ENCODE peak calls at places on chromosomes 3 and 15, in six cellular contexts. One of them, this sample, is unnamed.

GRCh38 chr3:64067510-64068346 is 44.4 kb upstream of the PSMD6 start:
- DNase-seq in HS-5: no peak
- DNase-seq in stomach: no peak
- DNase-seq in stimulated activated CD8-positive, alpha-beta memory T cell treated with anti-CD3 and anti-CD28 coated beads, Interleukin-7, amount 100 ng/mL, for 1 hour: no peak
- DNase-seq in AG08396: no peak
- DNase-seq in ELF-1: no peak
- DNase-seq in this sample: no peak

GRCh38 chr15:74598126-74598842 is 17.4 kb upstream of the CLK3 start:
- DNase-seq in HS-5: no peak
- DNase-seq in stomach: peak
- DNase-seq in stimulated activated CD8-positive, alpha-beta memory T cell treated with anti-CD3 and anti-CD28 coated beads, Interleukin-7, amount 100 ng/mL, for 1 hour: peak
- DNase-seq in AG08396: peak
- DNase-seq in ELF-1: peak
- DNase-seq in this sample: peak

GRCh38 chr3:159816507-159816906 is 172.1 kb upstream of the IL12A start:
- DNase-seq in HS-5: no peak
- DNase-seq in stomach: no peak
- DNase-seq in stimulated activated CD8-positive, alpha-beta memory T cell treated with anti-CD3 and anti-CD28 coated beads, Interleukin-7, amount 100 ng/mL, for 1 hour: no peak
- DNase-seq in AG08396: no peak
- DNase-seq in ELF-1: no peak
- DNase-seq in this sample: no peak

GRCh38 chr3:125042725-125043406 is 12.9 kb downstream of the HEG1 start:
- DNase-seq in HS-5: no peak
- DNase-seq in stomach: no peak
- DNase-seq in stimulated activated CD8-positive, alpha-beta memory T cell treated with anti-CD3 and anti-CD28 coated beads, Interleukin-7, amount 100 ng/mL, for 1 hour: no peak
- DNase-seq in AG08396: peak
- DNase-seq in ELF-1: peak
- DNase-seq in this sample: no peak

GRCh38 chr3:159988617-159989251 is at the start of gene IL12A:
- DNase-seq in HS-5: peak
- DNase-seq in stomach: peak
- DNase-seq in stimulated activated CD8-positive, alpha-beta memory T cell treated with anti-CD3 and anti-CD28 coated beads, Interleukin-7, amount 100 ng/mL, for 1 hour: peak
- DNase-seq in AG08396: peak
- DNase-seq in ELF-1: peak
- DNase-seq in this sample: peak

GRCh38 chr3:58574682-58575081 is 2.5 kb downstream of the FAM107A start:
- DNase-seq in HS-5: no peak
- DNase-seq in stomach: no peak
- DNase-seq in stimulated activated CD8-positive, alpha-beta memory T cell treated with anti-CD3 and anti-CD28 coated beads, Interleukin-7, amount 100 ng/mL, for 1 hour: no peak
- DNase-seq in AG08396: no peak
- DNase-seq in ELF-1: no peak
- DNase-seq in this sample: no peak

GRCh38 chr15:78007965-78008886 is 69.3 kb downstream of the TBC1D2B start:
- DNase-seq in HS-5: peak
- DNase-seq in stomach: peak
- DNase-seq in stimulated activated CD8-positive, alpha-beta memory T cell treated with anti-CD3 and anti-CD28 coated beads, Interleukin-7, amount 100 ng/mL, for 1 hour: no peak
- DNase-seq in AG08396: peak
- DNase-seq in ELF-1: no peak
- DNase-seq in this sample: no peak

GRCh38 chr3:143775401-143775970 is 72.8 kb downstream of the SLC9A9 start:
- DNase-seq in HS-5: peak
- DNase-seq in stomach: no peak
- DNase-seq in stimulated activated CD8-positive, alpha-beta memory T cell treated with anti-CD3 and anti-CD28 coated beads, Interleukin-7, amount 100 ng/mL, for 1 hour: no peak
- DNase-seq in AG08396: peak
- DNase-seq in ELF-1: no peak
- DNase-seq in this sample: no peak

GRCh38 chr3:42080452-42080872 is 10.7 kb upstream of the TRAK1 start:
- DNase-seq in HS-5: peak
- DNase-seq in stomach: peak
- DNase-seq in stimulated activated CD8-positive, alpha-beta memory T cell treated with anti-CD3 and anti-CD28 coated beads, Interleukin-7, amount 100 ng/mL, for 1 hour: no peak
- DNase-seq in AG08396: peak
- DNase-seq in ELF-1: peak
- DNase-seq in this sample: no peak

GRCh38 chr15:75606711-75607684 is 18.5 kb downstream of the SNUPN start:
- DNase-seq in HS-5: no peak
- DNase-seq in stomach: no peak
- DNase-seq in stimulated activated CD8-positive, alpha-beta memory T cell treated with anti-CD3 and anti-CD28 coated beads, Interleukin-7, amount 100 ng/mL, for 1 hour: no peak
- DNase-seq in AG08396: no peak
- DNase-seq in ELF-1: no peak
- DNase-seq in this sample: no peak

GRCh38 chr3:177190701-177191100 is 6.6 kb downstream of the TBL1XR1 start:
- DNase-seq in HS-5: no peak
- DNase-seq in stomach: no peak
- DNase-seq in stimulated activated CD8-positive, alpha-beta memory T cell treated with anti-CD3 and anti-CD28 coated beads, Interleukin-7, amount 100 ng/mL, for 1 hour: no peak
- DNase-seq in AG08396: peak
- DNase-seq in ELF-1: no peak
- DNase-seq in this sample: no peak

GRCh38 chr3:69930564-69930963 is 69.0 kb upstream of the SAMMSON start:
- DNase-seq in HS-5: no peak
- DNase-seq in stomach: no peak
- DNase-seq in stimulated activated CD8-positive, alpha-beta memory T cell treated with anti-CD3 and anti-CD28 coated beads, Interleukin-7, amount 100 ng/mL, for 1 hour: no peak
- DNase-seq in AG08396: no peak
- DNase-seq in ELF-1: no peak
- DNase-seq in this sample: no peak

GRCh38 chr3:58434990-58435389 is 1.4 kb upstream of the PDHB start:
- DNase-seq in HS-5: peak
- DNase-seq in stomach: no peak
- DNase-seq in stimulated activated CD8-positive, alpha-beta memory T cell treated with anti-CD3 and anti-CD28 coated beads, Interleukin-7, amount 100 ng/mL, for 1 hour: no peak
- DNase-seq in AG08396: peak
- DNase-seq in ELF-1: peak
- DNase-seq in this sample: no peak

GRCh38 chr3:2236203-2236602 is 137.5 kb downstream of the CNTN4 start:
- DNase-seq in HS-5: no peak
- DNase-seq in stomach: no peak
- DNase-seq in stimulated activated CD8-positive, alpha-beta memory T cell treated with anti-CD3 and anti-CD28 coated beads, Interleukin-7, amount 100 ng/mL, for 1 hour: no peak
- DNase-seq in AG08396: no peak
- DNase-seq in ELF-1: no peak
- DNase-seq in this sample: no peak

GRCh38 chr15:77999486-77999885 is 78.0 kb downstream of the TBC1D2B start:
- DNase-seq in HS-5: no peak
- DNase-seq in stomach: no peak
- DNase-seq in stimulated activated CD8-positive, alpha-beta memory T cell treated with anti-CD3 and anti-CD28 coated beads, Interleukin-7, amount 100 ng/mL, for 1 hour: no peak
- DNase-seq in AG08396: no peak
- DNase-seq in ELF-1: no peak
- DNase-seq in this sample: no peak

GRCh38 chr3:23748398-23749110 is 57.2 kb upstream of the UBE2E1 start:
- DNase-seq in HS-5: no peak
- DNase-seq in stomach: no peak
- DNase-seq in stimulated activated CD8-positive, alpha-beta memory T cell treated with anti-CD3 and anti-CD28 coated beads, Interleukin-7, amount 100 ng/mL, for 1 hour: no peak
- DNase-seq in AG08396: peak
- DNase-seq in ELF-1: no peak
- DNase-seq in this sample: no peak

GRCh38 chr15:50144342-50145120 is 25.5 kb upstream of the ATP8B4 start:
- DNase-seq in HS-5: no peak
- DNase-seq in stomach: no peak
- DNase-seq in stimulated activated CD8-positive, alpha-beta memory T cell treated with anti-CD3 and anti-CD28 coated beads, Interleukin-7, amount 100 ng/mL, for 1 hour: no peak
- DNase-seq in AG08396: no peak
- DNase-seq in ELF-1: no peak
- DNase-seq in this sample: no peak

GRCh38 chr3:41508063-41508696 is 308.9 kb downstream of the CTNNB1 start:
- DNase-seq in HS-5: no peak
- DNase-seq in stomach: no peak
- DNase-seq in stimulated activated CD8-positive, alpha-beta memory T cell treated with anti-CD3 and anti-CD28 coated beads, Interleukin-7, amount 100 ng/mL, for 1 hour: no peak
- DNase-seq in AG08396: no peak
- DNase-seq in ELF-1: peak
- DNase-seq in this sample: no peak